ENCODE peak calls at places on chromosomes 1 and 21, in six cellular contexts. L is neural progenitor cell; B is breast epithelium; M is endodermal cell; Y is CD8-positive, alpha-beta T cell; G is small intestine. D is an unnamed sample. For H3K4me1, the result is how much of the 10 kb centered on the place peaks cover.

GRCh38 chr1:76832521-76832920 is 34.8 kb upstream of the ST6GALNAC5 start:
- DNase-seq in M (no peak), B (no peak), L (no peak), G (no peak), Y (no peak), D (no peak)

GRCh38 chr1:16116625-16117024 is 39.2 kb downstream of the EPHA2 start:
- DNase-seq in Y (no peak), B (no peak), G (no peak), M (peak), L (peak), D (peak)

GRCh38 chr1:12582649-12583048 is 35.4 kb downstream of the DHRS3 start:
- DNase-seq in G (no peak), L (no peak), B (no peak), Y (no peak), M (no peak), D (no peak)

GRCh38 chr1:92795166-92795565 is 10.3 kb upstream of the EVI5 start:
- DNase-seq in M (no peak), B (no peak), G (no peak), Y (no peak), L (no peak), D (no peak)

GRCh38 chr21:46051821-46052675 is 45.9 kb upstream of the COL6A2 start:
- DNase-seq in M (no peak), Y (no peak), G (no peak), L (no peak), B (no peak), D (peak)

GRCh38 chr1:13737388-13737787 is 37.4 kb downstream of the PRDM2 start:
- DNase-seq in G (no peak), M (no peak), B (no peak), L (no peak), Y (no peak), D (no peak)

GRCh38 chr1:94675373-94675772 is 133.8 kb upstream of the F3 start:
- DNase-seq in B (no peak), M (peak), G (no peak), Y (no peak), L (no peak), D (no peak)

GRCh38 chr1:236514703-236515442 is 8.9 kb upstream of the LGALS8 start:
- DNase-seq in M (no peak), L (no peak), B (no peak), G (no peak), Y (no peak), D (no peak)

GRCh38 chr1:21299007-21299406 is 8.7 kb upstream of the ECE1 start:
- DNase-seq in M (no peak), B (no peak), L (no peak), G (peak), Y (no peak), D (no peak)

GRCh38 chr1:46202975-46203737 is at the start of gene LURAP1:
- DNase-seq in L (peak), M (peak), B (no peak), Y (peak), G (no peak), D (no peak)

DNA sequence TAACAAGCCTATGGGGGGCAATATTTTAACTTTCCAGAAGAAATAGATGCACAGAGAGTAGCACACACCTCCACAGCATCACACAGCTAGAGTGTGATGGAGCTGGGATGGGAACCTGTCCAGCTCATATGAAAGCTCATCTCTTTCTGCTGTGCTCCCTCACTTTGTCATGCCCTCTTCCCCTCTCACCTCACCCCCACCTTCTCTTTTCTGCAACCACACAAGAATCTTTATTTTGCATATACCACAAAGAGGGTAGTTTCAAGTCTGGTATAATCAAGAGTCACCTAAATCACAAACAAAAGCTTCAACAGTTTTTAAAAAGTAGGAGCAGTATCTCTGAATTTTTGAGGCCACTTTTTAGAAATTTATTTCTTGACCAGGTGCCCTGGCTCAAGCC is 22.6 kb downstream of the FOXD2 start:
- DNase-seq in M (no peak), Y (no peak), B (no peak), G (no peak), L (no peak), D (no peak)
- H3K4me1 ChIP-seq in M (under half), Y (under half), B (under half), G (under half), L (under half), D (under half)

GRCh38 chr1:37557402-37557801 is 662 bp downstream of the DNALI1 start:
- DNase-seq in B (no peak), Y (no peak), L (no peak), M (no peak), G (no peak), D (no peak)
- H3K27ac ChIP-seq in B (peak), Y (no peak), L (no peak), M (no peak), G (no peak), D (peak)

GRCh38 chr1:17588048-17588781 is 48.7 kb downstream of the ARHGEF10L start:
- DNase-seq in G (peak), Y (no peak), L (peak), B (peak), M (peak), D (peak)
- H3K4me1 ChIP-seq in G (under half), Y (under half), L (under half), B (under half), M (under half), D (under half)

GRCh38 chr1:47651311-47652089 is 213.7 kb downstream of the FOXD2 start:
- DNase-seq in M (peak), L (no peak), Y (no peak), B (no peak), G (peak), D (no peak)
- H3K27ac ChIP-seq in M (no peak), L (no peak), Y (no peak), B (no peak), G (peak), D (no peak)

GRCh38 chr1:203289281-203289981 is 15.9 kb upstream of the BTG2 start:
- DNase-seq in B (no peak), G (peak), Y (peak), M (peak), L (no peak), D (peak)
- H3K4me1 ChIP-seq in B (under half), G (under half), Y (half or more), M (under half), L (under half), D (half or more)

DNA sequence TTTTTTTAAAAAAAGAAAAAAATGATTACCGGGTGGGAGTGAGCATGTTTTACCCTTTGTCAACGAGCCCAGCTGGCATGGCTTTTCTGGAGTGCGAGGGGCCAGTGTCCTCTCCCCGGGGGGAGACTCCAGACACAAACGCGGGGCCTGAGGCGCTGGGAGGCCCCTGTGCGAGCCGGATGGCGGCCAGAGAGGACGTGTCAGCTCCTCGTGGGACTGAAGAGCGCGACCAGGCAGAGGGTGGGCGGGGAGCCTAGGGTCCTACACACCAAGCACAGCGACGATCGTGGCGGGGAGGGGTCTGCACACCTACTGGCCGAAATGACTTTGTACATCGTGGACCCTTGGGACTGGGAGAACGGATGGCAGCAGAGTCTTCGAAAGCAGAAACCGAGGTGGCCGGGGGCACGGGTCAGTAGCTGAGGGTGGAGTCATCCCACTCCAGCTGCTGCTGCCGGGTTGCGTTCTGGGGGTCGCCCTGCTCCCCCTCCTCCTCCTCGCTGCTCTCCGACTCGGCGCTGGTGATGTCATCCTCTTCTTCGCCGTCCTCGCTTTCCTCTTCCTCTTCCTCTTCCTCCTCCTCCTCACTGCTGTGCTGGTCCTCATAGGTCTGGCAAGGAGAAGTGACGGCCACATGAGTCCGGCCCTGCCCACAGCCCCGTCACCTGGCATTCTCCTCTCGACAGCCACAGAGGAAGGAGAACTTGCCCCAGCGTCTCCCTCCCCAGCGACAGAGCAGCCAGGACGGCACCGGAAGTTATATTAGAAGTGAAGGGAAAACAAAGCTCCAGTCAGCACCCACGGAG is 78.8 kb downstream of the PIK3CD start:
- DNase-seq in M (no peak), L (no peak), Y (no peak), B (no peak), G (no peak), D (peak)
- H3K27ac ChIP-seq in M (no peak), L (no peak), Y (no peak), B (no peak), G (no peak), D (no peak)

DNA sequence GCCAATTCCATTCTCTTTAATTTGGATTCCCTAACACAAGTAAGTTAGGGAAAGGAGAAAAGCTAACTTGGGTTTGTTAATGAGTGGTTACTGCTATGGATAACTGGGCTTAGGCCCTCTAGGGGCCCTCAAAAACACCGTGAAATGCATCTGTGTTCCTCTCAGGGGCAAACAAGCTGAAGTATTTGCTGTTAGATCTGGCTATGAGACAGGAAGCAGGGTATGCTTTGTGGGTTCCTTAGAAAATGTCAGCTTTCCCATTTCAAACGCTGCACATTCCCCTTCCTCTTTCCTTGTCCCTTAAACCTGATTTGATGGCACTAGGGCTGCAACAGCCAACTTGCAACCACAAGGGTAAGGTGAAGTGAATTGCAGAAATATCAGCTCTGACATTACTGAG is 5.7 kb upstream of the CAP1 start:
- DNase-seq in M (no peak), L (no peak), G (no peak), B (no peak), Y (no peak), D (no peak)
- H3K4me1 ChIP-seq in M (under half), L (under half), G (under half), B (under half), Y (half or more), D (under half)

GRCh38 chr1:181128592-181129497 is 40.3 kb downstream of the IER5 start:
- DNase-seq in M (peak), B (no peak), G (no peak), Y (no peak), L (peak), D (peak)
- H3K27ac ChIP-seq in M (peak), B (no peak), G (no peak), Y (no peak), L (peak), D (peak)

GRCh38 chr1:125066385-125066784 is 3881.6 kb downstream of the SRGAP2C start:
- DNase-seq in B (no peak), M (no peak), L (no peak), G (no peak), Y (no peak), D (peak)
- H3K4me1 ChIP-seq in B (under half), M (under half), L (under half), G (under half), Y (under half), D (under half)

D was measured in left lung.